ENCODE peak calls at places on chromosomes 3 and 15, in seven cellular contexts. D is iPS-NIHi11; S is prostate gland; X is effector CD4-positive, alpha-beta T cell; Q is mammary epithelial cell; M is NCI-H510A treated with DMSO at 0.1 percent for 48 hours; O is LHCN-M2. V is an unnamed sample.

GRCh38 chr3:42491876-42492507 is 10.5 kb upstream of the VIPR1 start:
- DNase-seq in Q (no peak), M (no peak), S (peak), O (no peak), D (no peak), X (no peak), V (no peak)

GRCh38 chr15:74421302-74422245 is 12.2 kb downstream of the SEMA7A start:
- DNase-seq in M (no peak), Q (no peak), O (no peak), S (no peak), X (no peak), D (no peak), V (no peak)

GRCh38 chr15:30990036-30990435 is 1.4 kb downstream of the MTMR10 start:
- DNase-seq in D (no peak), X (no peak), S (no peak), O (peak), M (no peak), Q (no peak), V (peak)

GRCh38 chr3:129313983-129314756 is 35.5 kb downstream of the HMCES start:
- DNase-seq in Q (peak), M (no peak), O (peak), S (no peak), X (no peak), D (no peak), V (peak)

GRCh38 chr3:69254351-69254750 is 131.5 kb downstream of the FRMD4B start:
- DNase-seq in D (no peak), S (no peak), Q (no peak), M (no peak), X (no peak), O (no peak), V (peak)

GRCh38 chr15:95141486-95141885 is 910.1 kb downstream of the MCTP2 start:
- DNase-seq in X (no peak), M (no peak), O (peak), Q (peak), S (no peak), D (no peak), V (no peak)

GRCh38 chr3:165800970-165801369 is 36.3 kb downstream of the BCHE start:
- DNase-seq in S (no peak), D (no peak), O (no peak), X (no peak), Q (no peak), M (peak), V (no peak)

GRCh38 chr3:65158023-65158422 is 470.2 kb upstream of the ADAMTS9 start:
- DNase-seq in X (no peak), O (no peak), M (no peak), Q (no peak), D (no peak), S (no peak), V (no peak)

GRCh38 chr3:141275032-141275422 is 43.4 kb downstream of the PXYLP1 start:
- DNase-seq in D (no peak), O (peak), Q (peak), S (no peak), X (no peak), M (no peak), V (peak)

GRCh38 chr15:38247336-38247735 is 5.3 kb upstream of the SPRED1 start:
- DNase-seq in O (no peak), M (no peak), S (no peak), Q (no peak), D (no peak), X (no peak), V (no peak)